ENCODE peak calls at places on chromosomes 11 and 22, in eight cellular contexts. N, D, W, T, U, P, J and E are unnamed samples.

GRCh38 chr11:83336993-83337392 is 50.8 kb upstream of the CCDC90B start:
- DNase-seq in W (no peak), U (no peak), N (no peak), T (no peak), D (no peak), P (no peak), J (no peak), E (no peak)

GRCh38 chr22:24326266-24326665 is 55.6 kb downstream of the SPECC1L start:
- DNase-seq in N (no peak), P (no peak), W (no peak), J (no peak), U (no peak), T (no peak), D (no peak), E (no peak)

GRCh38 chr11:57530596-57531507 is at the start of gene TIMM10:
- DNase-seq in W (peak; percentile 98), N (peak; percentile 94), J (peak; percentile 97), U (peak; percentile 96), P (peak; percentile 97), T (peak; percentile 99), D (peak; percentile 91), E (peak; percentile 99)

GRCh38 chr22:37538590-37539357 is 19.6 kb upstream of the CARD10 start:
- DNase-seq in D (peak; percentile 81), J (peak; percentile 74), U (peak; percentile 86), N (peak; percentile 91), T (peak; percentile 91), W (peak; percentile 79), P (peak; percentile 89), E (peak; percentile 82)

GRCh38 chr11:114052160-114052559 is 7.4 kb upstream of the ZBTB16 start:
- DNase-seq in J (no peak), D (no peak), N (no peak), P (no peak), U (no peak), T (no peak), W (no peak), E (no peak)

GRCh38 chr11:79864882-79865281 is 424.1 kb upstream of the TENM4 start:
- DNase-seq in T (peak; percentile 4), N (no peak), W (no peak), D (no peak), P (no peak), U (no peak), J (no peak), E (no peak)

GRCh38 chr11:66068154-66068821 is 1.8 kb upstream of the PACS1 start:
- DNase-seq in W (no peak), P (peak; percentile 69), U (peak; percentile 71), D (peak; percentile 54), N (peak; percentile 81), J (peak; percentile 70), T (peak; percentile 81), E (peak; percentile 63)

GRCh38 chr22:21975854-21976345 is 6.7 kb downstream of the TOP3B start:
- DNase-seq in D (no peak), N (no peak), W (no peak), T (no peak), P (no peak), J (no peak), U (no peak), E (no peak)

GRCh38 chr22:33404723-33405122 is 346.5 kb upstream of the SYN3 start:
- DNase-seq in T (no peak), U (no peak), D (no peak), P (no peak), W (no peak), J (no peak), N (no peak), E (no peak)

GRCh38 chr11:93552874-93553273 is 9.7 kb upstream of the SMCO4 start:
- DNase-seq in J (no peak), W (no peak), P (no peak), N (no peak), U (no peak), D (no peak), T (no peak), E (no peak)